ENCODE peak calls at places on chromosomes 12 and 14, in seven cellular contexts. O is SK-N-SH, J is GM23338, X is trophoblast cell, Z is HCT116, E is fibroblast of lung, R is mammary epithelial cell. N is an unnamed sample.

GRCh38 chr14:105068818-105069217 is 3.6 kb upstream of the GPR132 start:
- DNase-seq in O (no peak), J (no peak), X (no peak), Z (no peak), E (no peak), R (no peak), N (no peak)

GRCh38 chr14:102238131-102238530 is 66.8 kb downstream of the MOK start:
- DNase-seq in O (no peak), J (no peak), X (no peak), Z (no peak), E (peak; percentile 27), R (no peak), N (no peak)

GRCh38 chr12:5417500-5417899 is 14.4 kb upstream of the NTF3 start:
- DNase-seq in O (no peak), J (no peak), X (no peak), Z (no peak), E (peak; percentile 48), R (no peak), N (no peak)

GRCh38 chr12:15074351-15074750 is 101.5 kb downstream of the PDE6H start:
- DNase-seq in O (no peak), J (no peak), X (no peak), Z (no peak), E (no peak), R (no peak), N (no peak)

GRCh38 chr12:124752437-124753229 is 111.0 kb downstream of the SCARB1 start:
- DNase-seq in O (no peak), J (no peak), X (no peak), Z (no peak), E (peak; percentile 66), R (peak; percentile 60), N (no peak)

GRCh38 chr14:102264355-102264754 is 40.6 kb downstream of the MOK start:
- DNase-seq in O (no peak), J (no peak), X (no peak), Z (no peak), E (no peak), R (no peak), N (no peak)

GRCh38 chr12:30874455-30875313 is 51.9 kb upstream of the TSPAN11 start:
- DNase-seq in O (peak; percentile 39), J (no peak), X (no peak), Z (no peak), E (no peak), R (no peak), N (peak; percentile 17)

GRCh38 chr14:80638620-80639215 is 302.8 kb downstream of the CEP128 start:
- DNase-seq in O (no peak), J (no peak), X (peak; percentile 38), Z (peak; percentile 12), E (peak; percentile 87), R (peak; percentile 57), N (no peak)

GRCh38 chr12:69896653-69897381 is 71.8 kb downstream of the MYRFL start:
- DNase-seq in O (no peak), J (peak; percentile 79), X (no peak), Z (no peak), E (no peak), R (no peak), N (peak; percentile 52)

GRCh38 chr14:69558774-69559173 is 15.9 kb downstream of the CCDC177 start:
- DNase-seq in O (no peak), J (no peak), X (no peak), Z (no peak), E (no peak), R (no peak), N (no peak)
- H2AFZ ChIP-seq in O (no peak overlapping the region), J (no peak overlapping the region), X (no peak overlapping the region), Z (no peak overlapping the region), E (no peak overlapping the region), R (no peak overlapping the region), N (no peak overlapping the region)

GRCh38 chr14:53515264-53515663 is 362.1 kb upstream of the DDHD1 start:
- DNase-seq in O (no peak), J (no peak), X (no peak), Z (no peak), E (peak; percentile 45), R (no peak), N (no peak)

GRCh38 chr14:53509227-53509822 is 356.2 kb upstream of the DDHD1 start:
- DNase-seq in O (no peak), J (no peak), X (no peak), Z (no peak), E (peak; percentile 70), R (peak; percentile 77), N (peak; percentile 9)

GRCh38 chr14:53516261-53516774 is 363.2 kb upstream of the DDHD1 start:
- DNase-seq in O (no peak), J (no peak), X (no peak), Z (no peak), E (peak; percentile 81), R (no peak), N (no peak)

GRCh38 chr14:53509845-53510244 is 356.7 kb upstream of the DDHD1 start:
- DNase-seq in O (no peak), J (no peak), X (no peak), Z (no peak), E (no peak), R (peak; percentile 97), N (no peak)

DNA sequence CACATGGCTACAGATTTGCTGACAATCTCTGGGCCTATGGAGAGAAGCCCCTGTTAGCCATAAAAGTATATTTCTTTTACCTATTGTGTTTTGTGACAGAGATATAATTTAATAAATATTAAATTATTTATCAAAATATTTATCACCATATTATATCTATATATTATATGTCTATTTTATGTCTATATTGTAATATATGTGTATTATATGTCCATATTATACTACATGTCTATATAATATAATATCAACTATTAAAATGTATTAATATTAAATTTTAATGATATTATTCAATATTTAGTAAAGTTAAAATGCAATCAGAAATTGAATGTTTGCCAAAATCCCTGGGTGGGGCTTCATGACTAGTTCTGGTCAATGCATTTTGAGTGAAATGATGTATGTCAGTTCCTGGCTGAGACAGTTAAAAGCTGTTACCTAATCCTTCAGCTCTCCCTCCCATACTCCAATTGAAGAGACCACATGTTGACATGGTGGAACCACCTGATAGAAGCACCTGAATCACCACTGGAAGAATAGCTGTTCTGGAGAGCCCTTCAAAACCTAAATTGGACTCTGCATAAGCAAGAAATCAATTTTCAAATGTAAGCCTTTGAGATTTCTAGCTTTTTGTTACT is 357.3 kb upstream of the DDHD1 start:
- DNase-seq in O (no peak), J (no peak), X (no peak), Z (no peak), E (no peak), R (peak; percentile 40), N (no peak)
- H3K27ac ChIP-seq in O (no peak overlapping the region), J (no peak overlapping the region), X (no peak overlapping the region), Z (no peak overlapping the region), E (peak overlapping the region; percentile 70), R (peak overlapping the region; percentile 87), N (no peak overlapping the region)

GRCh38 chr12:130954544-130954831 is 781 bp downstream of the ADGRD1 start:
- DNase-seq in O (no peak), J (no peak), X (no peak), Z (no peak), E (no peak), R (no peak), N (no peak)

GRCh38 chr12:130953783-130954543 is at the start of gene ADGRD1:
- DNase-seq in O (no peak), J (peak; percentile 38), X (no peak), Z (no peak), E (no peak), R (no peak), N (no peak)

GRCh38 chr12:130956456-130957303 is 3.0 kb downstream of the ADGRD1 start:
- DNase-seq in O (no peak), J (no peak), X (no peak), Z (no peak), E (no peak), R (no peak), N (no peak)

GRCh38 chr12:130956009-130956408 is 2.3 kb downstream of the ADGRD1 start:
- DNase-seq in O (no peak), J (no peak), X (no peak), Z (no peak), E (no peak), R (no peak), N (no peak)

DNA sequence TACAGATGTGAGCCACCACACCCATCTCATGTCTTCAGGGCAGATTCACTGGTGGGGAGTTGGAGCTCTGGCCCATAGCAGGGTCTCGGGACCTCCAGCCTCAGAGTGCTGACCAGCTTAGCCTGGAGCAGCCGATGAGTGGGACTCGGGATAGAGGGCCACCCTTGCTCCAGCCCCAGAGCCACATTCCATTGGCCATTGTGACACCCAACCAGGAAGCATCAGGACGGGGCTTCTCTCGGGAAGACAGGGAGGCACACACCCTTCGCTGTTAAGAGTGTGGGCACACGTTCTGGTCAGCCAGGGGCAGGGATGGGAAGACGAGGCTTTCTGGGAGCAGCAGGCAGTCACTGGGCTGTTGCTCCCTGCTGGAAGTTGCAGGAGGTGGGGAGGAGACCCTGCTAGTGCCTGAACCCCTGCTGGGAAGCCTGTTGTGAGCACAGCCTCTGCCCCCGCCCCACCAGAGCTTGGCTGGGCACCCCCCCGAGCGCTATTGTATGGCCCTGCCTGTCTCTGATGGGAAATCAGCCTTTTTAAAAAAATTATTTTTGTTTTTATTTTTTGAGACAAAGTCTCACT is 1.6 kb downstream of the ADGRD1 start:
- DNase-seq in O (no peak), J (no peak), X (no peak), Z (no peak), E (no peak), R (no peak), N (no peak)
- H2AFZ ChIP-seq in O (no peak overlapping the region), J (no peak overlapping the region), X (no peak overlapping the region), Z (no peak overlapping the region), E (no peak overlapping the region), R (no peak overlapping the region), N (no peak overlapping the region)

DNA sequence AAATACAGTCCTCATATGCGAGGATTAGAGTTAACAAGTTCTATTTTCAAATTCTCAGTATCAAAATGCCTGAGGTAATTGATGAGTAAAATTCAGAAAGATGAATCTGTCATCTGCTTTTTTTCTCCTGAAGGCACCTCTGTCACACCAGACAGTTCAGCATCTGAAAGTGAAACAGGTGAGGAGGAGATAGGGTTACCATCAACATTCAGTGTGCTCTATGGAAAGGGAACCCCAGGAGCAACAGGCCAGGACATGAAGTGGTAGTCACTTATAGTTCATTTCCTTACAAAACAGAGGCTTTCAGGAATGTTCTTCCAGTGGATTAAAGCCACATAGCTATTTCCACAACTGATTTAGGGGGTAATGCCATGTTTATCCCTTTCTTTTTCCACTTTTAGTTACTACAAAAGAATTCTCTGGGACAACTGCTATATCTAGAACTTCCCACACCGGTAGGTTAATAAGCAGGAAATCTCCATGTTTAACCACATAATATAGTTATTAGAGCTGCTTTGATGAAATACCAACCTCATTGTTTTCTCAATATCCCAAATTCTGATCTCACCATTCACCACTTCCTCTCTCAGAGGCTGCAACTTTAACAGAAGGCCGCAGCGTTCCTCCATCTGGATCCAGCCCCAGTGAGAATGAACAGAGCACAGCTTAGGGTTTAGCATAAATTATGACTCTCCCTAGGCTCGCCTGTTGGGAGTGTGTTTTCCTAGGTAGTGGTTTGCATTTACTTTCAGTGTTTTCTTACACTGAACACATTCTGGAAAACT is 177.0 kb upstream of the CNTN1 start:
- DNase-seq in O (no peak), J (no peak), X (no peak), Z (no peak), E (peak; percentile 5), R (peak; percentile 65), N (peak; percentile 46)
- H3K27ac ChIP-seq in O (no peak overlapping the region), J (no peak overlapping the region), X (no peak overlapping the region), Z (no peak overlapping the region), E (no peak overlapping the region), R (peak overlapping the region; percentile 61), N (no peak overlapping the region)